ENCODE peak calls at places on chromosomes 7 and 10, in five cellular contexts. T, A, P, X and V are unnamed samples.

GRCh38 chr7:964401-965231 is 10.1 kb upstream of the ADAP1 start:
- DNase-seq in T (peak; percentile 82), A (peak; percentile 50), P (peak; percentile 71), X (peak; percentile 77), V (no peak)

GRCh38 chr10:90849956-90850749 is 7.7 kb downstream of the HTR7 start:
- DNase-seq in T (no peak), A (peak; percentile 78), P (no peak), X (no peak), V (no peak)

GRCh38 chr7:2182461-2182860 is 50.3 kb downstream of the MAD1L1 start:
- DNase-seq in T (no peak), A (no peak), P (no peak), X (no peak), V (no peak)

GRCh38 chr7:47391726-47392125 is 190.2 kb downstream of the TNS3 start:
- DNase-seq in T (no peak), A (no peak), P (no peak), X (no peak), V (no peak)

GRCh38 chr10:93357680-93358079 is 124.5 kb downstream of the MYOF start:
- DNase-seq in T (peak; percentile 81), A (peak; percentile 26), P (peak; percentile 22), X (no peak), V (no peak)

GRCh38 chr10:79176949-79177602 is 108.3 kb downstream of the ZMIZ1 start:
- DNase-seq in T (no peak), A (peak; percentile 59), P (peak; percentile 80), X (no peak), V (no peak)

GRCh38 chr10:6579904-6580278 is at the start of gene PRKCQ:
- DNase-seq in T (no peak), A (peak; percentile 42), P (no peak), X (no peak), V (no peak)

GRCh38 chr10:109915566-109915965 is 7.7 kb downstream of the XPNPEP1 start:
- DNase-seq in T (no peak), A (peak; percentile 36), P (no peak), X (no peak), V (no peak)

GRCh38 chr7:46201966-46202365 is 280.9 kb upstream of the IGFBP3 start:
- DNase-seq in T (no peak), A (no peak), P (no peak), X (no peak), V (no peak)

GRCh38 chr7:44587843-44588711 is 6.0 kb upstream of the TMED4 start:
- DNase-seq in T (no peak), A (peak; percentile 34), P (peak; percentile 56), X (peak; percentile 54), V (no peak)

GRCh38 chr7:55261386-55261770 is 103.8 kb upstream of the LANCL2 start:
- DNase-seq in T (no peak), A (no peak), P (no peak), X (no peak), V (no peak)

GRCh38 chr7:29199776-29200175 is 5.2 kb downstream of the CHN2 start:
- DNase-seq in T (no peak), A (no peak), P (no peak), X (no peak), V (no peak)

GRCh38 chr7:38855389-38855788 is 53.6 kb downstream of the VPS41 start:
- DNase-seq in T (no peak), A (no peak), P (no peak), X (no peak), V (no peak)

GRCh38 chr7:133545613-133546012 is 292.7 kb downstream of the EXOC4 start:
- DNase-seq in T (no peak), A (peak; percentile 67), P (no peak), X (no peak), V (no peak)

GRCh38 chr10:79069325-79070090 is 742 bp downstream of the ZMIZ1 start:
- DNase-seq in T (peak; percentile 70), A (peak; percentile 44), P (peak; percentile 41), X (no peak), V (peak; percentile 32)

GRCh38 chr7:91325731-91326130 is 61.5 kb downstream of the FZD1 start:
- DNase-seq in T (no peak), A (peak; percentile 66), P (no peak), X (no peak), V (no peak)

GRCh38 chr10:113897693-113898618 is 43.5 kb downstream of the NHLRC2 start:
- DNase-seq in T (no peak), A (no peak), P (no peak), X (no peak), V (no peak)

GRCh38 chr7:68888971-68889385 is 709.3 kb upstream of the AUTS2 start:
- DNase-seq in T (no peak), A (no peak), P (peak; percentile 71), X (no peak), V (no peak)

GRCh38 chr10:75508239-75508813 is 76.9 kb downstream of the LRMDA start:
- DNase-seq in T (no peak), A (peak; percentile 97), P (peak; percentile 48), X (peak; percentile 63), V (no peak)

GRCh38 chr7:2517004-2517403 is 2.6 kb upstream of the LFNG start:
- DNase-seq in T (peak; percentile 53), A (peak; percentile 98), P (no peak), X (no peak), V (no peak)

GRCh38 chr7:134042307-134042706 is 84.8 kb upstream of the LRGUK start:
- DNase-seq in T (no peak), A (no peak), P (peak; percentile 58), X (no peak), V (no peak)

GRCh38 chr7:1224093-1224702 is 8.5 kb upstream of the UNCX start:
- DNase-seq in T (peak; percentile 93), A (no peak), P (no peak), X (no peak), V (no peak)

GRCh38 chr10:35470535-35470934 is 134.2 kb downstream of the CCNY start:
- DNase-seq in T (peak; percentile 75), A (no peak), P (peak; percentile 38), X (no peak), V (no peak)

GRCh38 chr7:29204491-29205281 is 10.1 kb downstream of the CHN2 start:
- DNase-seq in T (no peak), A (no peak), P (no peak), X (no peak), V (no peak)

GRCh38 chr7:44367475-44368030 is 42.2 kb upstream of the CAMK2B start:
- DNase-seq in T (no peak), A (no peak), P (no peak), X (no peak), V (no peak)

GRCh38 chr10:74825371-74826141 is 844 bp upstream of the KAT6B start:
- DNase-seq in T (peak; percentile 89), A (no peak), P (peak; percentile 71), X (no peak), V (peak; percentile 97)

GRCh38 chr10:26978531-26978930 is 117.8 kb upstream of the ABI1 start:
- DNase-seq in T (no peak), A (no peak), P (no peak), X (no peak), V (no peak)

GRCh38 chr10:89706011-89706410 is 4.6 kb downstream of the KIF20B start:
- DNase-seq in T (no peak), A (peak; percentile 60), P (no peak), X (no peak), V (no peak)

GRCh38 chr7:157613575-157614322 is 276.9 kb downstream of the DNAJB6 start:
- DNase-seq in T (no peak), A (no peak), P (no peak), X (no peak), V (no peak)

GRCh38 chr7:157612009-157612663 is 275.3 kb downstream of the DNAJB6 start:
- DNase-seq in T (no peak), A (no peak), P (no peak), X (no peak), V (no peak)

GRCh38 chr7:157611341-157611740 is 274.5 kb downstream of the DNAJB6 start:
- DNase-seq in T (no peak), A (no peak), P (no peak), X (no peak), V (no peak)

GRCh38 chr7:157614457-157615020 is 277.7 kb downstream of the DNAJB6 start:
- DNase-seq in T (no peak), A (no peak), P (no peak), X (no peak), V (no peak)

GRCh38 chr7:157612664-157613561 is 276.1 kb downstream of the DNAJB6 start:
- DNase-seq in T (peak; percentile 31), A (no peak), P (no peak), X (no peak), V (no peak)
- TF ChIP-seq CTCF in T (no peak), A (no peak), P (no peak), X (no peak), V (no peak)

GRCh38 chr10:5449227-5449626 is 36.9 kb downstream of the NET1 start:
- DNase-seq in T (no peak), A (no peak), P (no peak), X (no peak), V (no peak)
- H3K4me3 ChIP-seq in T (no peak overlapping the region), A (peak overlapping the region; percentile 15), P (no peak overlapping the region), X (peak overlapping the region; percentile 10), V (no peak overlapping the region)

GRCh38 chr10:103492655-103493261 is 747 bp upstream of the NEURL1 start:
- DNase-seq in T (no peak), A (no peak), P (no peak), X (no peak), V (no peak)

GRCh38 chr10:103493362-103493871 is at the start of gene NEURL1:
- DNase-seq in T (peak; percentile 94), A (no peak), P (peak; percentile 44), X (peak; percentile 54), V (no peak)

GRCh38 chr10:103495321-103495720 is 1.8 kb downstream of the NEURL1 start:
- DNase-seq in T (no peak), A (no peak), P (no peak), X (no peak), V (no peak)

GRCh38 chr10:103491729-103492364 is 1.7 kb upstream of the NEURL1 start:
- DNase-seq in T (peak; percentile 23), A (peak; percentile 92), P (peak; percentile 73), X (peak; percentile 88), V (no peak)

DNA sequence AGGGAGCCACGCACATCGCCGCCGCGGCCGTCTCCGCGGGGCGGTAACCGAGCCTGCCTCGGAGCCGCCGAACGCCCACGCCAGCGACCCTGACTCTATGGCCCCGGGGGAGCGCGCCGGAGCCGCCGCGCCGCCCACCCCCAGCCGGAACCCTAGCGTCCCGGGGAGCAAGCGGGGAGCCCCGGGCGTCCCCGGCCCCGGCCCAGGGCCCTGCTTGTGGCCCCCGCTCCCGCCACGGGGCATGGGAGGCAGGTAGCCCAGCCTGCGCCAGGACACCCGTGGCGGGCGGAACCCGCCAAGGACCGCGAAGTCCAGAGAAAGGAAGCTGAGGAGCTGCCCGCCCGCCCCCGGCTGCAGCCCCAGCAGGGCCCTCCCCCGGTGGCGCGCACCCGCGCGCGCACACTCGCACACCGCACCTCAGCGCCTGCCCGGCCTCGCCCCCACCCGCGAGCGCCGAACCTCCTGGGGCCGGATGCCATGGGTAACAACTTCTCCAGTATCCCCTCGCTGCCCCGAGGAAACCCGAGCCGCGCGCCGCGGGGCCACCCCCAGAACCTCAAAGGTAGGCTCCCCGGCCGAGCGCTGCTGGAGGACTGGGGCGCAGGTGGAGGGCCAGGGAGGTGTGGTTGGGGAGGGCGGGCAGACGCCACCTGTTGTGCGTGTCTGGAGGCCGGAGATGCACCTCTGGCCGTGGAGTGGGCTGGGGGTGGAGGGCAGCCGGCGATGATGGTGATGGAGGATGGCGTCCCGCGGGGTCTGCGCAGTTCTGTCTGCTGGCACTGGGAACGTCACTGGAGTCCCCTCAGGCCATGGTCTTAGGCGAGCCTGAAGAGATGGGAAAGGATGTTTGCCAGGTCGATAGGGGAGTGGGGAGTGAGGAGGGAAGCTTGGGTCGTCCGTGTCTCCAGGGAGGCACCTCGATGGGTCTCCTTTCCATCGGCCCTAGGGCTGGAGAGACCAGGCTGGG is 689 bp downstream of the NEURL1 start:
- DNase-seq in T (peak; percentile 57), A (no peak), P (no peak), X (peak; percentile 60), V (peak; percentile 47)
- H3K27me3 ChIP-seq in T (peaks cover 67% of the 10 kb centered on the region), A (peaks cover 44% of the 10 kb centered on the region), P (peaks cover 8% of the 10 kb centered on the region), X (no peaks in the 10 kb centered on the region), V (peaks cover 5% of the 10 kb centered on the region)

GRCh38 chr7:151432658-151433521 is 7.1 kb downstream of the CRYGN start:
- DNase-seq in T (no peak), A (no peak), P (no peak), X (no peak), V (peak; percentile 42)
- TF ChIP-seq CTCF in T (no peak), A (no peak), P (no peak), X (no peak), V (peak; percentile 52)